ENCODE peak calls at places on chromosome X, in nine cellular contexts. S is fibroblast of villous mesenchyme, H is endodermal cell, Z is AG09309, R is GM23338, E is fibroblast of pulmonary artery, P is fibroblast of lung, Y is WTC11, F is ascending aorta. N is an unnamed sample.

GRCh38 chrX:72131317-72132294 is at the start of gene RTL5:
- DNase-seq in S (peak; percentile 88), Z (peak; percentile 55), R (peak; percentile 63), H (peak; percentile 88), F (peak; percentile 95), Y (peak; percentile 46), P (peak; percentile 90), E (peak; percentile 91), N (peak; percentile 35)

GRCh38 chrX:45266456-45266855 is 65.8 kb upstream of the DIPK2B start:
- DNase-seq in Z (no peak), Y (no peak), H (no peak), P (no peak), R (no peak), F (no peak), S (no peak), E (no peak), N (no peak)

GRCh38 chrX:104566921-104567501 is 1.0 kb downstream of the IL1RAPL2 start:
- DNase-seq in F (no peak), S (no peak), Z (no peak), Y (peak; percentile 17), R (peak; percentile 35), E (no peak), H (peak; percentile 60), P (no peak), N (no peak)

GRCh38 chrX:9867753-9868152 is 81.5 kb downstream of the SHROOM2 start:
- DNase-seq in S (no peak), F (no peak), E (peak; percentile 49), R (no peak), P (no peak), Y (no peak), Z (no peak), H (no peak), N (no peak)

GRCh38 chrX:13876652-13877051 is 59.8 kb upstream of the GPM6B start:
- DNase-seq in H (no peak), F (no peak), P (peak; percentile 59), Z (no peak), E (peak; percentile 46), R (no peak), Y (no peak), S (no peak), N (no peak)

GRCh38 chrX:120560405-120560841 is 339 bp downstream of the CUL4B start:
- DNase-seq in R (no peak), H (no peak), F (no peak), Z (peak; percentile 10), S (peak; percentile 58), P (peak; percentile 47), E (no peak), Y (peak; percentile 11), N (no peak)

GRCh38 chrX:77451041-77451440 is 3.9 kb downstream of the FGF16 start:
- DNase-seq in F (no peak), H (no peak), P (peak; percentile 48), Y (no peak), E (peak; percentile 31), S (peak; percentile 10), Z (no peak), R (no peak), N (no peak)

GRCh38 chrX:8037593-8038348 is 110.6 kb upstream of the PNPLA4 start:
- DNase-seq in Z (no peak), E (no peak), P (peak; percentile 25), H (no peak), R (peak; percentile 9), F (no peak), S (peak; percentile 49), Y (no peak), N (no peak)

GRCh38 chrX:149527705-149528104 is 13.1 kb upstream of the EOLA1 start:
- DNase-seq in E (peak; percentile 40), S (peak; percentile 36), F (no peak), P (no peak), Y (no peak), H (peak; percentile 59), Z (no peak), R (peak; percentile 45), N (no peak)

GRCh38 chrX:17553451-17553850 is 178.5 kb downstream of the NHS start:
- DNase-seq in Y (peak; percentile 41), P (peak; percentile 76), H (peak; percentile 70), E (peak; percentile 70), R (peak; percentile 41), F (peak; percentile 75), Z (no peak), S (no peak), N (peak; percentile 57)

GRCh38 chrX:118603981-118604380 is 108.4 kb downstream of the DOCK11 start:
- DNase-seq in F (peak; percentile 74), E (peak; percentile 76), Y (peak; percentile 41), H (peak; percentile 79), P (peak; percentile 70), S (peak; percentile 60), Z (peak; percentile 8), R (peak; percentile 69), N (peak; percentile 39)

GRCh38 chrX:14865201-14865600 is 7.7 kb downstream of the FANCB start:
- DNase-seq in R (no peak), Z (peak; percentile 10), F (no peak), Y (no peak), S (peak; percentile 32), H (no peak), P (peak; percentile 28), E (peak; percentile 53), N (no peak)

GRCh38 chrX:19824603-19825002 is 62.8 kb downstream of the SH3KBP1 start:
- DNase-seq in S (peak; percentile 17), H (no peak), R (no peak), Y (no peak), E (no peak), Z (no peak), F (no peak), P (peak; percentile 24), N (peak; percentile 61)

GRCh38 chrX:2823795-2824386 is 4.8 kb upstream of the GYG2 start:
- DNase-seq in F (peak; percentile 43), H (peak; percentile 56), Y (no peak), S (peak; percentile 43), Z (no peak), R (no peak), P (no peak), E (no peak), N (no peak)

GRCh38 chrX:368811-369562 is 17.7 kb downstream of the PPP2R3B start:
- DNase-seq in F (no peak), P (no peak), E (no peak), Y (no peak), H (no peak), R (peak; percentile 53), S (peak; percentile 42), Z (no peak), N (no peak)

GRCh38 chrX:21373637-21374162 is 518 bp upstream of the CNKSR2 start:
- DNase-seq in R (peak; percentile 27), Z (no peak), E (no peak), F (peak; percentile 73), Y (no peak), H (no peak), S (no peak), P (no peak), N (no peak)

DNA sequence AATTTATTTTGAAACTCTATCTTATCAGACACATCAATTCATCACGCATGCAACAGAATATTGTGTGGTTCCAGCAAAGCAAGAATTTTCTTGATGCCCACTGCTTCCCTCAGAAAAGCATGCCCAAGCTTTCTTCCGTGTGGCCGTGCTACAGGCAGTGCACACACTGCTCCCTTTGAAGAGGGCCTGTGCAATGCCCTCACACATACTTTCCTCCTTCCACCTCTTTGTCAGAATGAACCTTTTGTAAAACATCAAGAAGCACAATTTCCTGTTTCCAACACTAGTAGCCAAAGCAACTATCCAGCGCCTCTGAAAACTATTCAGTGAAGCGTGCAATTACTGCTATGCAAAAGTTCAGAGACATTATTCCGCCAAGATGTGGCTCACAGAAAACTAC is 201.7 kb downstream of the NLGN4X start:
- DNase-seq in Z (no peak), P (no peak), F (no peak), R (peak; percentile 40), Y (no peak), E (no peak), S (no peak), H (no peak), N (no peak)
- TF ChIP-seq CTCF in Z (no peak), P (no peak), F (no peak), R (no peak), Y (no peak), E (no peak), S (no peak), H (no peak), N (no peak)

GRCh38 chrX:1464282-1465131 is 11.8 kb upstream of the ASMTL start:
- DNase-seq in H (no peak), R (no peak), E (no peak), Y (no peak), S (no peak), F (peak; percentile 51), Z (no peak), P (no peak), N (no peak)

GRCh38 chrX:1466232-1466661 is 13.5 kb upstream of the ASMTL start:
- DNase-seq in F (peak; percentile 50), Z (no peak), H (peak; percentile 34), S (no peak), E (no peak), R (no peak), P (no peak), Y (no peak), N (no peak)

GRCh38 chrX:1465261-1466231 is 12.8 kb upstream of the ASMTL start:
- DNase-seq in F (peak; percentile 58), E (no peak), H (no peak), S (no peak), Z (no peak), P (no peak), R (no peak), Y (no peak), N (no peak)

GRCh38 chrX:1466971-1467561 is 14.4 kb upstream of the ASMTL start:
- DNase-seq in H (peak; percentile 47), E (no peak), Y (no peak), F (peak; percentile 60), R (no peak), Z (no peak), S (no peak), P (no peak), N (no peak)

DNA sequence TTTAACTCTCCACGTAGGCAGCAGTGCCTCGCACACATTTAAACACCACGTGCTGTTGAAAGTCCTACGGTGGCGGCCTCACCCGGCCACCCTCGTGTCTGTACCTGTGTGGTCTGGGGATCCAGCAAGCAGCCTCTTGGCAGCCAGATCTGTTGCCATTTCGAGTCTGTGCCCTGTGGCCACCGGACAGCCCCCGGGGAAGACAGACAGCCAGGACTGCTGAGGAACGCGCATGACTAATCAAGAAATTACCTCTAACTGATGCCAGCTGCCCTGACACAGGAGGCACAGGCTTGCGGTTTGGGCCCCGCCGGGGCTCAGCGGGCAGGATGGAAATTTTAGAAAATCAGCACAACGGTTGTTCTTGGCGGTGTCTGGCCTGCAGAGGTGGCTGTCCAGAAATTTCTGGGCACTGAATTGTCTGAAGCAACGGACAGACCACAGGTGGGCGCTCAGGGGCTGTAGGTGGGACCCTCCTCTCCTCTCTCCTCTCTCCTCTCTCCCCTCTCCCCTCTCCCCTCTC is 15.6 kb upstream of the ASMTL start:
- DNase-seq in R (no peak), E (peak; percentile 9), Y (no peak), S (no peak), F (peak; percentile 64), Z (peak; percentile 31), P (no peak), H (peak; percentile 40), N (no peak)
- TF ChIP-seq CTCF in R (no peak), E (no peak), Y (no peak), S (no peak), F (no peak), Z (peak; percentile 18), P (no peak), H (no peak), N (no peak)

GRCh38 chrX:155028192-155028591 is 1.5 kb downstream of the FUNDC2 start:
- DNase-seq in R (no peak), Z (no peak), Y (no peak), F (no peak), P (no peak), H (no peak), S (no peak), E (no peak), N (no peak)
- TF ChIP-seq CTCF in R (no peak), Z (no peak), Y (no peak), F (no peak), P (no peak), H (no peak), S (no peak), E (no peak), N (no peak)

GRCh38 chrX:123173833-123174232 is 10.2 kb upstream of the GRIA3 start:
- DNase-seq in R (peak; percentile 39), F (no peak), Z (no peak), S (no peak), H (no peak), P (peak; percentile 0), E (no peak), Y (no peak), N (no peak)
- TF ChIP-seq CTCF in R (peak; percentile 58), F (peak; percentile 15), Z (no peak), S (peak; percentile 11), H (peak; percentile 69), P (no peak), E (peak; percentile 5), Y (no peak), N (no peak)